ENCODE peak calls at places on chromosomes 12 and 14, in seven cellular contexts. H, I, K, Y, B, S and O are unnamed samples.
A peak's percentile ranks its signal among the peaks of the same experiment; 100 is the strongest.

GRCh38 chr12:113196996-113197395 is 11.5 kb downstream of the RITA1 start:
- DNase-seq in H (peak; percentile 87), I (no peak), K (peak; percentile 36), Y (peak; percentile 49), B (peak; percentile 43), S (peak; percentile 57), O (peak; percentile 37)

GRCh38 chr12:95083938-95084337 is 10.5 kb upstream of the NR2C1 start:
- DNase-seq in H (no peak), I (no peak), K (no peak), Y (no peak), B (peak; percentile 2), S (no peak), O (no peak)

GRCh38 chr12:121579190-121579791 is 1.5 kb downstream of the KDM2B start:
- DNase-seq in H (peak; percentile 58), I (peak; percentile 51), K (peak; percentile 28), Y (peak; percentile 56), B (peak; percentile 9), S (peak; percentile 47), O (no peak)

GRCh38 chr12:78711954-78712353 is 152.6 kb upstream of the SYT1 start:
- DNase-seq in H (no peak), I (no peak), K (no peak), Y (no peak), B (no peak), S (no peak), O (no peak)

GRCh38 chr12:112992541-112993398 is 14.5 kb downstream of the OAS2 start:
- DNase-seq in H (peak; percentile 72), I (no peak), K (peak; percentile 45), Y (peak; percentile 39), B (peak; percentile 50), S (peak; percentile 71), O (no peak)

GRCh38 chr12:48000878-48001321 is 3.4 kb downstream of the COL2A1 start:
- DNase-seq in H (no peak), I (peak; percentile 66), K (no peak), Y (no peak), B (no peak), S (no peak), O (no peak)

GRCh38 chr12:67452119-67452805 is 183.1 kb downstream of the CAND1 start:
- DNase-seq in H (no peak), I (no peak), K (no peak), Y (no peak), B (no peak), S (no peak), O (no peak)

GRCh38 chr12:15477761-15478160 is 155.5 kb downstream of the PTPRO start:
- DNase-seq in H (no peak), I (no peak), K (no peak), Y (no peak), B (no peak), S (no peak), O (no peak)

GRCh38 chr14:99424306-99424877 is 56.3 kb downstream of the SETD3 start:
- DNase-seq in H (no peak), I (no peak), K (no peak), Y (no peak), B (no peak), S (no peak), O (no peak)

GRCh38 chr12:110224379-110225304 is 56.4 kb upstream of the ATP2A2 start:
- DNase-seq in H (peak; percentile 31), I (no peak), K (no peak), Y (no peak), B (no peak), S (no peak), O (no peak)

GRCh38 chr14:49977126-49977841 is 84.4 kb downstream of the ARF6 start:
- DNase-seq in H (no peak), I (no peak), K (peak; percentile 26), Y (peak; percentile 24), B (no peak), S (no peak), O (no peak)

GRCh38 chr14:99245541-99246511 is 26.2 kb downstream of the BCL11B start:
- DNase-seq in H (no peak), I (no peak), K (no peak), Y (peak; percentile 50), B (peak; percentile 63), S (peak; percentile 68), O (no peak)

GRCh38 chr12:113048716-113049127 is 7.8 kb upstream of the DTX1 start:
- DNase-seq in H (peak; percentile 85), I (peak; percentile 60), K (peak; percentile 55), Y (peak; percentile 66), B (peak; percentile 53), S (peak; percentile 59), O (no peak)

GRCh38 chr14:32609388-32609787 is 280.3 kb downstream of the AKAP6 start:
- DNase-seq in H (no peak), I (no peak), K (no peak), Y (no peak), B (no peak), S (no peak), O (no peak)

GRCh38 chr14:58587271-58587670 is 50.5 kb upstream of the DACT1 start:
- DNase-seq in H (no peak), I (no peak), K (no peak), Y (no peak), B (no peak), S (no peak), O (no peak)

GRCh38 chr12:70576341-70577282 is 60.6 kb downstream of the PTPRB start:
- DNase-seq in H (peak; percentile 21), I (no peak), K (no peak), Y (no peak), B (no peak), S (no peak), O (no peak)

GRCh38 chr12:123075092-123075491 is 75.8 kb downstream of the PITPNM2 start:
- DNase-seq in H (no peak), I (no peak), K (no peak), Y (no peak), B (no peak), S (no peak), O (no peak)

GRCh38 chr12:15928345-15928744 is 17.2 kb downstream of the DERA start:
- DNase-seq in H (no peak), I (no peak), K (no peak), Y (no peak), B (no peak), S (no peak), O (no peak)

GRCh38 chr12:71838231-71838630 is 1.3 kb upstream of the TBC1D15 start:
- DNase-seq in H (no peak), I (no peak), K (no peak), Y (no peak), B (no peak), S (no peak), O (no peak)

GRCh38 chr12:86158956-86159355 is 97.2 kb downstream of the MGAT4C start:
- DNase-seq in H (no peak), I (no peak), K (no peak), Y (no peak), B (no peak), S (no peak), O (no peak)

GRCh38 chr12:64229240-64229639 is 7.1 kb upstream of the KICS2 start:
- DNase-seq in H (no peak), I (no peak), K (no peak), Y (no peak), B (no peak), S (no peak), O (no peak)

GRCh38 chr14:36055681-36056225 is 120.8 kb downstream of the PTCSC3 start:
- DNase-seq in H (no peak), I (no peak), K (no peak), Y (no peak), B (no peak), S (no peak), O (no peak)

GRCh38 chr12:2891240-2892053 is 756 bp downstream of the TULP3 start:
- DNase-seq in H (peak; percentile 55), I (peak; percentile 71), K (peak; percentile 13), Y (peak; percentile 39), B (peak; percentile 46), S (peak; percentile 46), O (no peak)

GRCh38 chr14:93027810-93028723 is 87.7 kb downstream of the ITPK1 start:
- DNase-seq in H (no peak), I (no peak), K (no peak), Y (no peak), B (no peak), S (no peak), O (no peak)
- TF ChIP-seq CTCF in H (no peak), I (no peak), K (no peak), Y (no peak), B (no peak), S (no peak), O (no peak)

GRCh38 chr12:131836193-131836592 is 8.0 kb downstream of the MMP17 start:
- DNase-seq in H (no peak), I (no peak), K (no peak), Y (no peak), B (no peak), S (no peak), O (no peak)
- TF ChIP-seq CTCF in H (no peak), I (peak; percentile 33), K (peak; percentile 46), Y (no peak), B (peak; percentile 60), S (no peak), O (no peak)

GRCh38 chr14:94466706-94467370 is 9.2 kb downstream of the SERPINA9 start:
- DNase-seq in H (no peak), I (no peak), K (no peak), Y (no peak), B (no peak), S (no peak), O (no peak)

GRCh38 chr14:94462219-94462551 is 9.6 kb upstream of the SERPINA11 start:
- DNase-seq in H (no peak), I (no peak), K (no peak), Y (no peak), B (no peak), S (no peak), O (no peak)

GRCh38 chr14:94465042-94465441 is 11.0 kb downstream of the SERPINA9 start:
- DNase-seq in H (no peak), I (no peak), K (no peak), Y (no peak), B (no peak), S (no peak), O (no peak)

GRCh38 chr14:94462763-94463572 is 10.4 kb upstream of the SERPINA11 start:
- DNase-seq in H (no peak), I (no peak), K (no peak), Y (no peak), B (no peak), S (no peak), O (no peak)

DNA sequence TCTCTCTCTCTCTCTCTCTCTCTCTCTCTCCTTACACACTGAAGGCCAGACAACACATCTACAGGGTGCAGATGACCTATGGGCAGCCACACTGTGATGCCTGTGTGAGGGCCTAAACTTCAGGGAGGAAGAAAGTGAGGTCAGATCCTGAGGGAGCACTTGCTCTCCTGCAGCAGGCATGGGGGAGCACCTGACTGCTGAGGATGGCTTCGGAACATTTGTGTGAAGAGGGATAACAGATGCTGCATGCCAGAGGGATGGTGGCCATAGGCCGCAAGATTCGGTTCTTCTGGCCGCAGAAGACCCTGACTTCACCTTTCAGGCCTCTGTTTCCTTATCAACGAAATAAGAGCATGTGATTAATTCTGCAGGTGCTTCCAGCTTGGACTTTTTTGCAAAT is 11.7 kb upstream of the SERPINA11 start:
- DNase-seq in H (no peak), I (no peak), K (no peak), Y (no peak), B (no peak), S (no peak), O (no peak)
- TF ChIP-seq CTCF in H (no peak), I (no peak), K (no peak), Y (no peak), B (no peak), S (no peak), O (no peak)

DNA sequence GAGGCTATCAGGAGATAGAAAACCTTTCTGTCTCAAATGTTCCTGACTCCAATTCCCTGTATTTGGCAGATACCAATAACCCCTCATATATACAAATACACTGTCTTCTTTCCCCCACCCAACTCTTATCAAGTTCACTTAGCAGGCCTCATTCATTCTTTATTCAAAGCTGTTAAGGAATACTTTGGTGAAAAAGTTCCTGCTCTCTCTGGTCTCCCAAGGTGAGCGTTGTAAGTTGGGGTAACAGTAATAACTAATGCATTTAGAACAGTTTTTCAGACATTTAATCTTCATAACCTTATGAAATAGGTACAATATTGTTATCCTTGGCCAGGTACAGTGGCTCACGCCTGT is 3.9 kb upstream of the GDF11 start:
- DNase-seq in H (no peak), I (no peak), K (no peak), Y (no peak), B (no peak), S (no peak), O (no peak)
- TF ChIP-seq CTCF in H (no peak), I (peak; percentile 11), K (peak; percentile 9), Y (no peak), B (no peak), S (peak; percentile 35), O (no peak)